ENCODE peak calls at places on chromosomes 12 and 14, in five cellular contexts. P is stimulated activated CD4-positive, alpha-beta T cell treated with anti-CD3 and anti-CD28 coated beads, Interleukin-1b, Interleukin-23, amount 100 ng/mL, for 4 hours; H is T-cell; G is GM03348; Z is breast epithelium. K is an unnamed sample.

GRCh38 chr12:48901278-48901677 is 24.0 kb downstream of the FKBP11 start:
- DNase-seq in P (no peak), H (no peak), Z (no peak), G (peak; percentile 42), K (no peak)

GRCh38 chr14:64861916-64862315 is 17.8 kb downstream of the SPTB start:
- DNase-seq in P (no peak), Z (no peak), H (no peak), G (no peak), K (no peak)

GRCh38 chr12:123150804-123151678 is at the start of gene PITPNM2:
- DNase-seq in P (peak; percentile 37), H (peak; percentile 49), G (peak; percentile 92), Z (no peak), K (peak; percentile 42)

GRCh38 chr12:122878780-122879612 is 16.9 kb downstream of the VPS37B start:
- DNase-seq in G (no peak), P (no peak), Z (no peak), H (no peak), K (no peak)

GRCh38 chr12:91902860-91903683 is 242.6 kb downstream of the BTG1 start:
- DNase-seq in P (no peak), Z (no peak), G (no peak), H (no peak), K (no peak)

GRCh38 chr12:49945394-49946080 is 5.0 kb upstream of the AQP2 start:
- DNase-seq in Z (no peak), H (peak; percentile 72), P (peak; percentile 85), G (peak; percentile 95), K (peak; percentile 68)

GRCh38 chr14:100556076-100556475 is 31.1 kb downstream of the BEGAIN start:
- DNase-seq in Z (no peak), H (no peak), P (no peak), G (no peak), K (no peak)

GRCh38 chr12:47394070-47394469 is 311.8 kb downstream of the RPAP3 start:
- DNase-seq in H (no peak), G (no peak), Z (no peak), P (peak; percentile 24), K (no peak)

GRCh38 chr12:42892702-42893101 is 303.2 kb upstream of the PRICKLE1 start:
- DNase-seq in Z (no peak), G (no peak), P (no peak), H (no peak), K (no peak)

GRCh38 chr12:6312529-6313325 is 2.2 kb downstream of the PLEKHG6 start:
- DNase-seq in H (no peak), P (no peak), G (peak; percentile 70), Z (peak; percentile 90), K (no peak)

GRCh38 chr12:40170593-40170992 is 54.2 kb upstream of the LRRK2 start:
- DNase-seq in G (no peak), Z (no peak), H (no peak), P (no peak), K (no peak)

GRCh38 chr12:54005853-54006699 is 2.7 kb upstream of the HOXC8 start:
- DNase-seq in P (peak; percentile 80), H (peak; percentile 76), Z (peak; percentile 77), G (peak; percentile 84), K (peak; percentile 84)

GRCh38 chr12:1630081-1630826 is 1.2 kb downstream of the WNT5B start:
- DNase-seq in H (peak; percentile 3), Z (peak; percentile 69), G (peak; percentile 59), P (no peak), K (peak; percentile 5)

GRCh38 chr12:57106021-57106708 is 5.0 kb downstream of the STAT6 start:
- DNase-seq in G (no peak), Z (no peak), H (no peak), P (no peak), K (no peak)

GRCh38 chr12:89349814-89350213 is 2.5 kb downstream of the DUSP6 start:
- DNase-seq in P (no peak), H (no peak), G (no peak), Z (peak; percentile 43), K (no peak)

GRCh38 chr14:101087614-101088394 is 184.3 kb upstream of the RTL1 start:
- DNase-seq in H (no peak), G (peak; percentile 3), P (no peak), Z (peak; percentile 2), K (no peak)

GRCh38 chr12:81992461-81992860 is 233.3 kb upstream of the PPFIA2 start:
- DNase-seq in H (peak; percentile 16), P (no peak), Z (no peak), G (no peak), K (peak; percentile 2)

GRCh38 chr12:86137936-86138335 is 118.3 kb downstream of the MGAT4C start:
- DNase-seq in H (no peak), Z (no peak), P (no peak), G (no peak), K (no peak)

GRCh38 chr14:68219407-68219806 is 399.8 kb downstream of the RAD51B start:
- DNase-seq in H (no peak), G (no peak), Z (no peak), P (no peak), K (no peak)

GRCh38 chr14:95440496-95440895 is 76.0 kb downstream of the SYNE3 start:
- DNase-seq in H (no peak), G (no peak), P (no peak), Z (no peak), K (no peak)

GRCh38 chr14:103033744-103034143 is 23.6 kb downstream of the CDC42BPB start:
- DNase-seq in H (no peak), G (no peak), Z (no peak), P (no peak), K (no peak)

GRCh38 chr14:90299408-90299807 is 32.3 kb downstream of the NRDE2 start:
- DNase-seq in Z (no peak), P (no peak), H (no peak), G (no peak), K (no peak)

GRCh38 chr14:67411820-67412421 is at the start of gene PLEK2:
- DNase-seq in Z (peak; percentile 31), P (peak; percentile 35), H (peak; percentile 50), G (peak; percentile 76), K (peak; percentile 5)

GRCh38 chr12:104250366-104251125 is 35.0 kb downstream of the TXNRD1 start:
- DNase-seq in Z (no peak), P (no peak), H (no peak), G (no peak), K (no peak)

GRCh38 chr12:68131867-68132414 is 27.6 kb downstream of the IFNG start:
- DNase-seq in P (no peak), G (no peak), H (no peak), Z (no peak), K (no peak)

GRCh38 chr12:46942579-46942978 is 116.8 kb upstream of the SLC38A4 start:
- DNase-seq in G (peak; percentile 58), Z (no peak), P (no peak), H (no peak), K (no peak)

K was measured in effector CD4-positive, alpha-beta T cell.